ENCODE peak calls at places on chromosomes 4 and X, in ten cellular contexts. Z is HCT116, R is OCI-LY7, Y is mesenchymal stem cell, W is endothelial cell of umbilical vein, K is GM23248, J is A549, D is hepatocyte, I is fibroblast of lung, P is K562. S is an unnamed sample.

GRCh38 chr4:98469776-98470175 is 188.6 kb downstream of the TSPAN5 start:
- DNase-seq in Z (no peak), R (no peak), Y (no peak), W (no peak), K (peak), J (no peak), D (no peak), I (no peak), P (no peak), S (no peak)

GRCh38 chrX:3548743-3549441 is 164.6 kb downstream of the PRKX start:
- DNase-seq in Z (peak), R (peak), Y (peak), W (peak), K (peak), J (peak), D (peak), I (peak), P (no peak), S (no peak)

GRCh38 chr4:83358410-83358809 is 23.8 kb upstream of the HPSE start:
- DNase-seq in Z (no peak), R (no peak), Y (peak), W (peak), K (peak), J (peak), D (peak), I (peak), P (no peak), S (peak)

GRCh38 chr4:151862766-151863165 is 102.0 kb upstream of the GATB start:
- DNase-seq in Z (no peak), R (no peak), Y (no peak), W (no peak), K (peak), J (no peak), D (no peak), I (no peak), P (no peak), S (peak)

GRCh38 chr4:55887594-55887993 is 34.1 kb downstream of the EXOC1 start:
- DNase-seq in Z (no peak), R (peak), Y (peak), W (no peak), K (peak), J (no peak), D (no peak), I (no peak), P (peak), S (no peak)

GRCh38 chrX:129825746-129826505 is 17.8 kb downstream of the ZDHHC9 start:
- DNase-seq in Z (no peak), R (peak), Y (no peak), W (no peak), K (no peak), J (no peak), D (peak), I (no peak), P (no peak), S (no peak)

GRCh38 chr4:176433983-176434382 is 114.2 kb downstream of the SPCS3 start:
- DNase-seq in Z (no peak), R (no peak), Y (no peak), W (no peak), K (no peak), J (no peak), D (no peak), I (no peak), P (no peak), S (no peak)

GRCh38 chr4:163558539-163559044 is 64.1 kb downstream of the TMA16 start:
- DNase-seq in Z (no peak), R (peak), Y (peak), W (no peak), K (no peak), J (no peak), D (peak), I (peak), P (no peak), S (no peak)

GRCh38 chrX:19990225-19990518 is 689 bp downstream of the BCLAF3 start:
- DNase-seq in Z (no peak), R (no peak), Y (peak), W (peak), K (peak), J (peak), D (no peak), I (no peak), P (no peak), S (no peak)

GRCh38 chr4:138461065-138461464 is 218.9 kb upstream of the SLC7A11 start:
- DNase-seq in Z (no peak), R (no peak), Y (no peak), W (no peak), K (no peak), J (no peak), D (peak), I (no peak), P (no peak), S (no peak)

GRCh38 chr4:108635070-108635655 is 14.8 kb downstream of the RPL34 start:
- DNase-seq in Z (no peak), R (no peak), Y (no peak), W (no peak), K (peak), J (no peak), D (no peak), I (no peak), P (no peak), S (no peak)

GRCh38 chr4:151719045-151719743 is 41.6 kb downstream of the GATB start:
- DNase-seq in Z (no peak), R (no peak), Y (no peak), W (no peak), K (no peak), J (no peak), D (no peak), I (no peak), P (no peak), S (no peak)

GRCh38 chr4:161581262-161581661 is 582.5 kb downstream of the FSTL5 start:
- DNase-seq in Z (no peak), R (no peak), Y (no peak), W (no peak), K (peak), J (no peak), D (no peak), I (peak), P (no peak), S (no peak)

GRCh38 chrX:2848806-2849420 is 20.2 kb downstream of the GYG2 start:
- DNase-seq in Z (no peak), R (no peak), Y (peak), W (no peak), K (peak), J (no peak), D (peak), I (peak), P (no peak), S (no peak)

GRCh38 chrX:15755091-15755490 is 17.0 kb downstream of the CA5B start:
- DNase-seq in Z (no peak), R (no peak), Y (no peak), W (no peak), K (no peak), J (no peak), D (no peak), I (no peak), P (no peak), S (no peak)

GRCh38 chrX:2595258-2595657 is 94.5 kb upstream of the DHRSX start:
- DNase-seq in Z (no peak), R (no peak), Y (no peak), W (no peak), K (peak), J (no peak), D (no peak), I (peak), P (no peak), S (no peak)

GRCh38 chr4:17489123-17489522 is 22.8 kb downstream of the QDPR start:
- DNase-seq in Z (no peak), R (no peak), Y (no peak), W (no peak), K (no peak), J (no peak), D (no peak), I (no peak), P (no peak), S (no peak)

GRCh38 chr4:166546009-166546408 is 673.0 kb downstream of the TLL1 start:
- DNase-seq in Z (no peak), R (no peak), Y (no peak), W (no peak), K (no peak), J (no peak), D (no peak), I (no peak), P (no peak), S (no peak)

GRCh38 chrX:46712733-46713132 is 46.2 kb downstream of the SLC9A7 start:
- DNase-seq in Z (no peak), R (peak), Y (no peak), W (no peak), K (no peak), J (no peak), D (no peak), I (no peak), P (no peak), S (no peak)

GRCh38 chr4:70511365-70511764 is 7.0 kb upstream of the AMTN start:
- DNase-seq in Z (no peak), R (no peak), Y (no peak), W (no peak), K (no peak), J (no peak), D (no peak), I (no peak), P (no peak), S (no peak)

GRCh38 chr4:72918362-72918761 is 151.2 kb downstream of the COX18 start:
- DNase-seq in Z (no peak), R (no peak), Y (no peak), W (no peak), K (no peak), J (no peak), D (no peak), I (no peak), P (no peak), S (no peak)

GRCh38 chr4:39825741-39826231 is 127.8 kb downstream of the UBE2K start:
- DNase-seq in Z (no peak), R (no peak), Y (peak), W (peak), K (peak), J (peak), D (peak), I (peak), P (no peak), S (no peak)

GRCh38 chr4:183327827-183328226 is 5.6 kb upstream of the CLDN24 start:
- DNase-seq in Z (no peak), R (no peak), Y (no peak), W (no peak), K (no peak), J (no peak), D (no peak), I (no peak), P (no peak), S (no peak)

GRCh38 chr4:154634058-154634457 is 21.6 kb upstream of the FGG start:
- DNase-seq in Z (no peak), R (no peak), Y (no peak), W (no peak), K (no peak), J (no peak), D (no peak), I (no peak), P (no peak), S (no peak)

GRCh38 chr4:153318696-153319320 is 25.7 kb upstream of the MND1 start:
- DNase-seq in Z (peak), R (peak), Y (peak), W (peak), K (peak), J (peak), D (peak), I (peak), P (peak), S (no peak)

GRCh38 chr4:83381173-83381572 is 46.5 kb upstream of the HPSE start:
- DNase-seq in Z (no peak), R (no peak), Y (no peak), W (no peak), K (no peak), J (no peak), D (no peak), I (no peak), P (no peak), S (peak)

GRCh38 chr4:124899997-124900396 is 187.5 kb upstream of the ANKRD50 start:
- DNase-seq in Z (no peak), R (no peak), Y (no peak), W (no peak), K (no peak), J (no peak), D (no peak), I (no peak), P (no peak), S (no peak)
- H3K4me2 ChIP-seq in Z (no peak), R (no peak), Y (no peak), W (no peak), K (no peak), J (no peak), D (no peak), I (no peak), P (no peak), S (no peak)

GRCh38 chr4:123484291-123484926 is 87.8 kb downstream of the SPRY1 start:
- DNase-seq in Z (no peak), R (no peak), Y (no peak), W (no peak), K (no peak), J (no peak), D (no peak), I (no peak), P (no peak), S (no peak)

GRCh38 chr4:123488916-123489315 is 92.3 kb downstream of the SPRY1 start:
- DNase-seq in Z (peak), R (no peak), Y (peak), W (no peak), K (peak), J (peak), D (peak), I (peak), P (peak), S (peak)
- H3K4me3 ChIP-seq in Z (no peak), R (no peak), Y (no peak), W (no peak), K (no peak), J (no peak), D (no peak), I (no peak), P (no peak), S (no peak)

GRCh38 chr4:22514431-22514830 is 1.4 kb downstream of the ADGRA3 start:
- DNase-seq in Z (no peak), R (no peak), Y (peak), W (no peak), K (peak), J (no peak), D (no peak), I (peak), P (no peak), S (no peak)
- H3K4me2 ChIP-seq in Z (peak), R (no peak), Y (peak), W (peak), K (peak), J (peak), D (peak), I (peak), P (no peak), S (peak)

GRCh38 chr4:5051210-5051691 is at the start of gene STK32B:
- DNase-seq in Z (no peak), R (no peak), Y (peak), W (peak), K (peak), J (peak), D (peak), I (peak), P (peak), S (no peak)

GRCh38 chr4:5050520-5050955 is 742 bp upstream of the STK32B start:
- DNase-seq in Z (peak), R (peak), Y (peak), W (peak), K (peak), J (peak), D (peak), I (peak), P (peak), S (peak)

GRCh38 chr4:5052424-5052702 is 1.1 kb downstream of the STK32B start:
- DNase-seq in Z (no peak), R (no peak), Y (no peak), W (no peak), K (no peak), J (no peak), D (no peak), I (no peak), P (no peak), S (no peak)

GRCh38 chr4:5052726-5053425 is 1.6 kb downstream of the STK32B start:
- DNase-seq in Z (no peak), R (no peak), Y (peak), W (no peak), K (peak), J (no peak), D (no peak), I (no peak), P (no peak), S (no peak)

DNA sequence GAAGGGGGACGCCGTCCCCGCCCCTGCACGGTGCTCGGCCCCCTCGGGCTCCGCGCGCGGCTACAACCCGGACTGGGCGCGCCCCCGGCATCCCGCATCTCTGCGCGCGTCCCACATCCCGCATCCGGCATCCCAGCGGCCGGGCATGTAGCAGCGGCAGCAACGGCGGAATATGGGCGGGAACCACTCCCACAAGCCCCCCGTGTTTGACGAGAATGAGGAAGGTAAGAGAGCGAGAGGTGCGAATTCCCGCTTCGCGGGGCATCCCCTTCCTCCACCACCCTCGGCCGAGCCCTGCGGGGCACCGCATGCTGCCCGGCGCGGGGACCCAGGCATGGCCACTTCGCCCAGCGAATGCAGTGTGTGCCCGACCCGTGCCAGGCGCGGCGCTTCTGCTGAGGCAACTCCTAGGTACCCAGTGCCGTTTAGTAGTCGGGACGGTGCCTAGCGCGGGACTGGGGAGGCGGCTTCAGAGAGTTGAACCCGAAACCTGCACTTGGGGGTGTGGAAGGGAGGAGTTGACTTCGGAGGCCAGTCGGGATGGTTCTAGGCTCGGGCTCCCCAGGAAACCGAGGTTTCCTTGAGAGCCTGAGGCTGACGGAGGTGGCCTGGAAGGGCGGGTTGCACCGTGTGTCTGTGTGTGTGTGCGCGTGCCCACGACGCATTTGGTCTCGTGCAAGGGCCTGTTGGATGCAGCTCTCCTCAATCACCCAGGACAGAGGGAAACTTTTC is 578 bp downstream of the STK32B start:
- DNase-seq in Z (no peak), R (no peak), Y (peak), W (peak), K (peak), J (peak), D (no peak), I (no peak), P (no peak), S (no peak)
- H3K4me3 ChIP-seq in Z (no peak), R (no peak), Y (peak), W (peak), K (peak), J (peak), D (peak), I (no peak), P (no peak), S (no peak)

GRCh38 chrX:48938721-48939416 is 18.5 kb downstream of the OTUD5 start:
- DNase-seq in Z (no peak), R (peak), Y (no peak), W (no peak), K (no peak), J (no peak), D (no peak), I (no peak), P (no peak), S (no peak)
- H3K4me2 ChIP-seq in Z (no peak), R (peak), Y (no peak), W (no peak), K (no peak), J (no peak), D (no peak), I (no peak), P (peak), S (no peak)